ENCODE peak calls at places on chromosomes 12 and 14, in four cellular contexts. D is activated CD4-positive, alpha-beta T cell treated with anti-CD3 and anti-CD28 coated beads, Interleukin-2, amount 10 ng/mL, durations not matched to agents 7 days and 5 days; K is activated CD8-positive, alpha-beta memory T cell treated with anti-CD3 and anti-CD28 coated beads for 4 hours; P is pons. U is an unnamed sample.

GRCh38 chr12:105172037-105172436 is 63.9 kb downstream of the APPL2 start:
- DNase-seq in D (no peak), K (no peak), P (no peak), U (no peak)

GRCh38 chr12:31001581-31002360 is 71.9 kb upstream of the DDX11 start:
- DNase-seq in D (no peak), K (no peak), P (no peak), U (no peak)

GRCh38 chr14:65446159-65446558 is 33.6 kb downstream of the FUT8 start:
- DNase-seq in D (no peak), K (no peak), P (no peak), U (no peak)

GRCh38 chr12:66823857-66824570 is 145.1 kb upstream of the GRIP1 start:
- DNase-seq in D (no peak), K (no peak), P (no peak), U (no peak)

GRCh38 chr12:82361461-82361915 is 3.2 kb downstream of the METTL25 start:
- DNase-seq in D (no peak), K (no peak), P (no peak), U (no peak)

GRCh38 chr12:64431791-64432190 is 20.1 kb upstream of the TBK1 start:
- DNase-seq in D (no peak), K (no peak), P (no peak), U (no peak)

GRCh38 chr14:73786942-73787759 is 64.5 kb upstream of the PTGR2 start:
- DNase-seq in D (peak), K (no peak), P (no peak), U (no peak)

GRCh38 chr14:76966535-76966934 is 62.0 kb downstream of the IRF2BPL start:
- DNase-seq in D (no peak), K (no peak), P (no peak), U (no peak)

GRCh38 chr12:99529966-99530365 is 117.6 kb upstream of the GARIN6 start:
- DNase-seq in D (no peak), K (no peak), P (no peak), U (no peak)

GRCh38 chr14:100537701-100538565 is 49.3 kb downstream of the BEGAIN start:
- DNase-seq in D (no peak), K (no peak), P (peak), U (no peak)

GRCh38 chr12:76020281-76020680 is 11.3 kb downstream of the PHLDA1 start:
- DNase-seq in D (peak), K (peak), P (no peak), U (no peak)

GRCh38 chr14:32711103-32711680 is 227.5 kb upstream of the NPAS3 start:
- DNase-seq in D (peak), K (no peak), P (peak), U (no peak)

GRCh38 chr12:128971802-128972201 is 118.5 kb downstream of the GLT1D1 start:
- DNase-seq in D (no peak), K (no peak), P (no peak), U (no peak)

GRCh38 chr12:21848192-21848591 is 73.7 kb upstream of the KCNJ8 start:
- DNase-seq in D (no peak), K (no peak), P (no peak), U (no peak)

GRCh38 chr14:68193970-68194634 is 374.5 kb downstream of the RAD51B start:
- DNase-seq in D (no peak), K (no peak), P (no peak), U (no peak)

GRCh38 chr12:112017041-112017440 is 3.8 kb downstream of the ERP29 start:
- DNase-seq in D (no peak), K (no peak), P (no peak), U (no peak)

GRCh38 chr12:106493531-106493930 is 89.3 kb upstream of the RFX4 start:
- DNase-seq in D (no peak), K (no peak), P (peak), U (no peak)

GRCh38 chr12:114213055-114213561 is 192.8 kb downstream of the TBX5 start:
- DNase-seq in D (no peak), K (no peak), P (peak), U (no peak)

GRCh38 chr12:117525766-117526165 is 164.3 kb upstream of the NOS1 start:
- DNase-seq in D (no peak), K (no peak), P (no peak), U (no peak)

GRCh38 chr14:94041551-94042346 is 15.6 kb downstream of the OTUB2 start:
- DNase-seq in D (no peak), K (no peak), P (no peak), U (no peak)

GRCh38 chr14:32620724-32621123 is 291.6 kb downstream of the AKAP6 start:
- DNase-seq in D (no peak), K (no peak), P (no peak), U (no peak)

GRCh38 chr12:108850854-108851573 is 6.4 kb downstream of the SSH1 start:
- DNase-seq in D (no peak), K (no peak), P (no peak), U (no peak)

GRCh38 chr14:80560800-80561199 is 349.5 kb upstream of the DIO2 start:
- DNase-seq in D (no peak), K (no peak), P (no peak), U (no peak)

GRCh38 chr14:34199585-34199984 is 248.7 kb upstream of the EGLN3 start:
- DNase-seq in D (no peak), K (peak), P (no peak), U (no peak)

GRCh38 chr14:102525213-102526143 is 15.9 kb upstream of the ANKRD9 start:
- DNase-seq in D (peak), K (no peak), P (peak), U (peak)

GRCh38 chr12:78376257-78376656 is 488.3 kb upstream of the SYT1 start:
- DNase-seq in D (no peak), K (no peak), P (no peak), U (no peak)

GRCh38 chr12:63276537-63277365 is 125.8 kb upstream of the AVPR1A start:
- DNase-seq in D (peak), K (no peak), P (peak), U (no peak)

U was measured in NCI-H2081 treated with DMSO at 0.1 percent for 48 hours.